ENCODE peak calls at places on chromosomes 12 and 14, in ten cellular contexts. W, J, U, I, O, Q, D, P, E and A are unnamed samples.

GRCh38 chr12:6113691-6114475 is 10.6 kb downstream of the VWF start:
- DNase-seq in W (no peak), J (no peak), U (no peak), I (no peak), O (no peak), Q (no peak), D (no peak), P (no peak), E (no peak), A (no peak)

GRCh38 chr12:3171195-3171591 is 94.0 kb downstream of the TSPAN9 start:
- DNase-seq in W (no peak), J (no peak), U (no peak), I (peak; percentile 14), O (no peak), Q (peak; percentile 19), D (no peak), P (no peak), E (no peak), A (no peak)

GRCh38 chr12:108571604-108572165 is 9.3 kb downstream of the ISCU start:
- DNase-seq in W (no peak), J (no peak), U (no peak), I (no peak), O (no peak), Q (no peak), D (no peak), P (no peak), E (no peak), A (no peak)

GRCh38 chr14:105945891-105946290 is 419.5 kb downstream of the TMEM121 start:
- DNase-seq in W (no peak), J (no peak), U (no peak), I (no peak), O (no peak), Q (no peak), D (no peak), P (no peak), E (no peak), A (no peak)

GRCh38 chr12:132003846-132004245 is 54.1 kb downstream of the EP400 start:
- DNase-seq in W (no peak), J (no peak), U (no peak), I (peak; percentile 61), O (no peak), Q (peak; percentile 9), D (no peak), P (no peak), E (peak; percentile 74), A (peak; percentile 70)

GRCh38 chr14:95460647-95461478 is 55.6 kb downstream of the SYNE3 start:
- DNase-seq in W (peak; percentile 60), J (no peak), U (no peak), I (peak; percentile 66), O (no peak), Q (peak; percentile 85), D (no peak), P (peak; percentile 84), E (peak; percentile 86), A (peak; percentile 42)

GRCh38 chr12:124316257-124316656 is 21.4 kb downstream of the RFLNA start:
- DNase-seq in W (no peak), J (no peak), U (no peak), I (no peak), O (no peak), Q (no peak), D (no peak), P (no peak), E (no peak), A (no peak)

GRCh38 chr14:94313991-94314655 is 9.0 kb downstream of the SERPINA6 start:
- DNase-seq in W (no peak), J (no peak), U (no peak), I (peak; percentile 55), O (no peak), Q (peak; percentile 11), D (no peak), P (no peak), E (peak; percentile 64), A (peak; percentile 84)

GRCh38 chr12:31248815-31249214 is 77.1 kb downstream of the SINHCAF start:
- DNase-seq in W (no peak), J (no peak), U (no peak), I (no peak), O (no peak), Q (no peak), D (no peak), P (no peak), E (no peak), A (no peak)

GRCh38 chr12:31246470-31246850 is 79.5 kb downstream of the SINHCAF start:
- DNase-seq in W (no peak), J (no peak), U (no peak), I (peak; percentile 66), O (no peak), Q (no peak), D (no peak), P (no peak), E (no peak), A (peak; percentile 10)

GRCh38 chr12:31250179-31250578 is 75.8 kb downstream of the SINHCAF start:
- DNase-seq in W (no peak), J (no peak), U (no peak), I (no peak), O (no peak), Q (no peak), D (no peak), P (no peak), E (no peak), A (no peak)

GRCh38 chr12:31245822-31246469 is 80.0 kb downstream of the SINHCAF start:
- DNase-seq in W (no peak), J (no peak), U (no peak), I (peak; percentile 32), O (no peak), Q (peak; percentile 5), D (no peak), P (no peak), E (no peak), A (peak; percentile 6)
- TF ChIP-seq CTCF in W (no peak), J (no peak), U (no peak), I (peak; percentile 22), O (no peak), Q (peak; percentile 12), D (no peak), P (no peak), E (no peak), A (no peak)

GRCh38 chr12:48954061-48954460 is 3.2 kb downstream of the ARF3 start:
- DNase-seq in W (no peak), J (no peak), U (no peak), I (no peak), O (no peak), Q (no peak), D (no peak), P (no peak), E (no peak), A (no peak)

GRCh38 chr12:48956279-48957140 is 777 bp downstream of the ARF3 start:
- DNase-seq in W (peak; percentile 82), J (peak; percentile 85), U (peak; percentile 82), I (peak; percentile 98), O (no peak), Q (peak; percentile 97), D (no peak), P (peak; percentile 63), E (peak; percentile 97), A (peak; percentile 96)

GRCh38 chr12:48954781-48955501 is 2.3 kb downstream of the ARF3 start:
- DNase-seq in W (no peak), J (no peak), U (no peak), I (no peak), O (no peak), Q (no peak), D (no peak), P (no peak), E (no peak), A (no peak)

GRCh38 chr12:48958049-48958388 is 732 bp upstream of the ARF3 start:
- DNase-seq in W (no peak), J (no peak), U (no peak), I (no peak), O (no peak), Q (no peak), D (no peak), P (no peak), E (no peak), A (no peak)

DNA sequence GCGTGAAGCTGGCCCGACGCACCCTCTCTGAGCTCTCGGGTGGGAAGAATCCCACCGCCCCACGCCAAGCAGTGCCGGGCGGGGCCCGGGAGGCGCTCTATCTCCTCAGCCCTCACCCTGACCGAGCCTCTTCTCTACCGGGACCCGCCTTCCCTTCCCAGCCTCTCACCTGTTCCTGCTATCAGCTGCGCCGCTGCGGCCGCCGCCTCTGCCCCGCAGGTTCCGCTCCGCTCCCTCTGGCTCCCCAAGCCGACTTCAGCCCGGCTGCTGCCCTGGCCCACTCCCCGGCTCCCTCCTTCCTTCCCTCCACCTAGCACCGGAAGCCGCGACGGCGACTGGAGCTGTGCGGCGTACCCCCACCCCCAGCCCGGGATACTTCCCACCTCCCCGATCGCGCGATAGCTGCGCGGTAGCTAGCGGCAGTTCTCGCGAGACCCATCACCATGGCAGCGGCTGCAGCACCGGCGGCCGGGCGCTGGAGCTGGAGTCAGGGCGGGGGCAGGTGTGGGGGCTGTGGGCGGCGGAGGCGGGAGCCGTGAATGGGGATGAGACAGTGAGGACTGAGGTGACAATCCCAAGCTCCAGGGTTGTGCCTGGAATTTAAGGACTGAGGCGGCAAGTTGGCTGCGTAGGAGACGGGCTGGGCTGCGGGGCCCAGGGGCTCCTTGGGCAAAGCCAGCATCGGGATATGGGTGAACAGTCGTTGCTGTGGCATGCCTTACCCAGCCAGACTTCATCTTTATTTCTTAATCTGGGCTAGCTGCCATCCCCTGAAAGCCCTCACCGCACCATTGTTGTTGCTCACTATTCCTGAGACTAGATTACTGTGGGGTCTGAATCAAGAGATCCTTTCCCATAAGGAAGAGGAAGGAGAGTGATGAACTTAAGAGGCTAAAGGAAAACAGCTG is at the start of gene ARF3:
- DNase-seq in W (peak; percentile 92), J (peak; percentile 95), U (peak; percentile 97), I (peak; percentile 94), O (peak; percentile 67), Q (peak; percentile 90), D (peak; percentile 92), P (peak; percentile 92), E (peak; percentile 97), A (peak; percentile 85)
- H3K4me3 ChIP-seq in W (peak within 1 kb of the TSS; percentile 77), J (peak within 1 kb of the TSS; percentile 85), U (peak within 1 kb of the TSS; percentile 100), I (peak within 1 kb of the TSS; percentile 78), O (peak within 1 kb of the TSS; percentile 77), Q (peak within 1 kb of the TSS; percentile 94), D (peak within 1 kb of the TSS; percentile 80), P (peak within 1 kb of the TSS; percentile 98), E (peak within 1 kb of the TSS; percentile 80), A (peak within 1 kb of the TSS; percentile 97)

DNA sequence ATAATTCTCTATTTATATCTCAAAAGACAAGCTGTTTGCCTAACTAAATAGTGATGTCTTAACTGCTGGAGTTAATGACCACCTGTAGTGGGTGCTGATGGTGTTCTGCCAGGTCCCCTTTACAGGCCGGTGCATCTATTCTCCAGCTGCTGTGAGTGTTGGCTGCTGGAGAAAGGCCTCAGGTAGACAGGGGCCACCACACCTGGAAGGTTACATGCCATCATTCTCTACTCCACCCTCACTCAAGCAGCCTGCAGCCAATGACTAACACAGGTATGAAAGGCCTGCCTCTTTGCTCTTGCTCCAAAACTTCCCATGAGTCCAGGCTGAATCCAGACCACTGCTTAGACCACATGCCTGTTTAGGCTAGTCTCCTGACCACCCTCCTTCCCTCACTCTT is 73.9 kb downstream of the RPS6KA5 start:
- DNase-seq in W (no peak), J (no peak), U (no peak), I (no peak), O (no peak), Q (no peak), D (no peak), P (no peak), E (no peak), A (no peak)
- TF ChIP-seq CTCF in W (no peak), J (no peak), U (no peak), I (no peak), O (no peak), Q (no peak), D (no peak), P (no peak), E (no peak), A (no peak)

GRCh38 chr14:52693004-52693403 is 2.4 kb downstream of the ERO1A start:
- DNase-seq in W (no peak), J (no peak), U (no peak), I (no peak), O (no peak), Q (no peak), D (no peak), P (no peak), E (peak; percentile 9), A (no peak)

GRCh38 chr14:52694761-52695480 is 437 bp downstream of the ERO1A start:
- DNase-seq in W (no peak), J (peak; percentile 26), U (peak; percentile 58), I (peak; percentile 41), O (peak; percentile 77), Q (peak; percentile 44), D (no peak), P (peak; percentile 42), E (peak; percentile 59), A (peak; percentile 51)

GRCh38 chr14:52692248-52692962 is 3.0 kb downstream of the ERO1A start:
- DNase-seq in W (no peak), J (no peak), U (no peak), I (peak; percentile 67), O (no peak), Q (peak; percentile 88), D (no peak), P (no peak), E (peak; percentile 79), A (peak; percentile 62)

GRCh38 chr14:52695481-52696091 is at the start of gene ERO1A:
- DNase-seq in W (peak; percentile 81), J (peak; percentile 88), U (peak; percentile 91), I (peak; percentile 87), O (no peak), Q (peak; percentile 81), D (peak; percentile 86), P (peak; percentile 71), E (peak; percentile 95), A (peak; percentile 82)

GRCh38 chr14:52693532-52693931 is 1.8 kb downstream of the ERO1A start:
- DNase-seq in W (no peak), J (no peak), U (no peak), I (no peak), O (no peak), Q (no peak), D (no peak), P (no peak), E (no peak), A (no peak)
- H3K4me3 ChIP-seq in W (no peak overlapping the region), J (no peak overlapping the region), U (no peak overlapping the region), I (no peak overlapping the region), O (peak overlapping the region; percentile 7), Q (peak overlapping the region; percentile 83), D (no peak overlapping the region), P (no peak overlapping the region), E (no peak overlapping the region), A (no peak overlapping the region)